ENCODE peak calls at places on chromosome 12, in ten cellular contexts. B, R, X, U, M, L, H, G, S and W are unnamed samples.

GRCh38 chr12:119154435-119154818 is 24.3 kb upstream of the HSPB8 start:
- DNase-seq in L (no peak), S (no peak), B (no peak), H (peak), U (no peak), G (no peak), X (peak), M (no peak), R (peak), W (no peak)

GRCh38 chr12:127162307-127162706 is 1104.7 kb upstream of the TMEM132C start:
- DNase-seq in R (no peak), X (no peak), G (peak), H (no peak), S (no peak), U (no peak), M (no peak), L (no peak), B (no peak), W (no peak)

GRCh38 chr12:585062-586061 is 77.9 kb downstream of the NINJ2 start:
- DNase-seq in H (no peak), R (no peak), G (no peak), S (no peak), B (no peak), M (no peak), X (no peak), L (no peak), U (no peak), W (no peak)

GRCh38 chr12:48197549-48197966 is 5.5 kb downstream of the OR10AD1 start:
- DNase-seq in B (no peak), X (peak), G (peak), S (no peak), U (no peak), L (no peak), R (peak), M (no peak), H (peak), W (no peak)

GRCh38 chr12:84994436-84994835 is 41.6 kb downstream of the TSPAN19 start:
- DNase-seq in M (no peak), L (no peak), G (no peak), U (no peak), H (no peak), S (no peak), B (no peak), X (no peak), R (no peak), W (no peak)

GRCh38 chr12:30138483-30138882 is 354.7 kb upstream of the TMTC1 start:
- DNase-seq in U (no peak), R (no peak), X (no peak), M (no peak), L (no peak), H (peak), S (no peak), G (no peak), B (no peak), W (no peak)

GRCh38 chr12:55631743-55632142 is 4.9 kb upstream of the OR10P1 start:
- DNase-seq in U (no peak), R (no peak), H (no peak), B (no peak), L (no peak), M (no peak), S (no peak), G (no peak), X (no peak), W (no peak)

GRCh38 chr12:98998697-98999299 is 353.7 kb downstream of the APAF1 start:
- DNase-seq in M (no peak), B (no peak), G (peak), S (no peak), X (no peak), L (no peak), U (no peak), R (no peak), H (peak), W (peak)

GRCh38 chr12:41557081-41557480 is 369.0 kb downstream of the PDZRN4 start:
- DNase-seq in X (no peak), U (no peak), R (no peak), M (no peak), L (no peak), H (no peak), B (no peak), S (no peak), G (no peak), W (no peak)

DNA sequence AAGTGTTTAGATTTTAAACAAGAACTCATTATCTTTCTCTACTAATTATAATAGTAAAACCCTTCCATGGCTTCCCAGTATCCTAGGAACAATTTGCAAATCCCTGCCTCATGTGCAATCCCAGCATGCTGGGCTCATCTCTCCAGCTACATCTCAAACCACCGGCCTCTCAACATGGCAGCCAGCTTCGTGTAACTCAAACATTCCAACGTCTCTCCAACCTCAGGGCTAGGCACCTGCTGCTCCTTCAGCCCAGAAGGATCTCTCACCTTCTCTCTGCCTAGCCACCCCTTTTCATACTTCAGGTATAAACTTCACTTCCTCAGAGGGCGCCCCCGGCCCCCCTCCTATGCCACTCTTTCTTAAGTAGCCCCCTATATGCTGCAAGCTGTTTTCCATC is 7.2 kb downstream of the SART3 start:
- DNase-seq in L (no peak), M (no peak), X (no peak), R (no peak), H (no peak), S (no peak), B (no peak), U (no peak), G (no peak), W (no peak)
- TF ChIP-seq CTCF in L (no peak), M (no peak), X (no peak), R (no peak), H (no peak), S (no peak), B (no peak), U (no peak), G (no peak), W (no peak)

GRCh38 chr12:21169878-21170472 is 39.0 kb downstream of the SLCO1B1 start:
- DNase-seq in R (peak), S (peak), U (no peak), B (no peak), H (peak), X (peak), G (peak), L (peak), M (no peak), W (peak)
- TF ChIP-seq CTCF in R (peak), S (peak), U (peak), B (peak), H (peak), X (peak), G (peak), L (peak), M (peak), W (peak)

DNA sequence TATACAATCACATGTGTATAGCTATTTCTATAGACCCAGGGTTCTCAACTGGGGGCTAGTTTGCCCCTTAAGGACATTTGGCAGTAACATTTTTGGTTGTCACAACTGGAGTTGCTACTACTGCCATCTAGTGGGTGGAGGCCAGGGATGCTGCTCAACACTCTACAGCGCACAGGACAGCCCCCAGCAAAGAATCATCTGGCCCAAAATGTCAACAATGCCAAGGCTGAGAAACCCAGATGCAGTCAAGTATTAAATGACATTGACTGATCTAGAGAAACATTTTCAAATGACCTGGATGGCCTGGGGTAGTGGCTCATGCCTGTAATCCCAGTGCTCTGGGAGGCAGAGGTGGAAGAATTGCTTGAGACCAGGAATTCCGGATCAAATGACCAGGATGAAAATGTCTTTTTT is 5.8 kb downstream of the WSB2 start:
- DNase-seq in R (peak), S (no peak), L (peak), B (peak), X (peak), U (peak), G (peak), M (peak), H (peak), W (no peak)
- TF ChIP-seq CTCF in R (peak), S (peak), L (peak), B (peak), X (peak), U (peak), G (peak), M (peak), H (peak), W (peak)

GRCh38 chr12:5889381-5890047 is 55.5 kb downstream of the ANO2 start:
- DNase-seq in M (no peak), U (no peak), G (no peak), H (no peak), X (no peak), L (no peak), R (peak), S (no peak), B (no peak), W (no peak)
- TF ChIP-seq CTCF in M (no peak), U (no peak), G (no peak), H (no peak), X (peak), L (no peak), R (no peak), S (no peak), B (no peak), W (no peak)

GRCh38 chr12:111268738-111269572 is 99.9 kb downstream of the PHETA1 start:
- DNase-seq in G (peak), S (no peak), X (peak), M (no peak), H (no peak), U (no peak), L (no peak), B (no peak), R (peak), W (no peak)
- TF ChIP-seq CTCF in G (peak), S (no peak), X (peak), M (peak), H (no peak), U (no peak), L (peak), B (peak), R (peak), W (peak)

DNA sequence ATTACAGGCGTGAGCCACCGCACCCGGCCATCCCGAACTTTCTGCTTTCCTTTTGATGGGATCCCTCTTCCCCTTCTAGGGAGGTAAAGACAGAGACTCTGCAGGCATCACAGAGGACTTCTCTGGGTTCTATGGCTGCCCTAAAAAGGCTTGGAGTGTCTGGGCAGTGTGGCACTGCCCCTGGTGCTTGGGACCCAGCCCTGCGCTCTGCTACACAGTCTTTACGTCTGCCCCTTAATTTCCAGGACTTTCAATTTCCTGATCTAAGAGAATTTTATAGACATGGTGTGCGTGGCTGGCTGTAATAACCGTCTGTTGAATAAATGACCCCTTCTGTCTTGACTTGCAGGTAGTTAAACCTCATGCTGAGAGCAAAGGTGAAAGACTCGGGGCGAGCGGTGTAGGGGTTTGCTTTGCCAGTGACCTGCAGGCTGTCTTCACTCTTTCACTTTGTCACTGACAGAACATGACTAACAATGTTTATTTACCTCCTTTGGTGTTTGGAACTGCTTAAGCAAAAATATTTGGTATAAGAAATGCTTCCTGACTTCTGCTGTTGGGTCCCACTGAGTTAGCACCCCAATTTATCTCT is 110.9 kb upstream of the MAP1LC3B2 start:
- DNase-seq in X (no peak), R (no peak), S (no peak), L (no peak), G (no peak), U (no peak), B (no peak), M (no peak), H (peak), W (no peak)
- TF ChIP-seq CTCF in X (no peak), R (no peak), S (no peak), L (no peak), G (no peak), U (no peak), B (no peak), M (no peak), H (peak), W (no peak)